ENCODE peak calls at places on chromosomes 4 and X, in nine cellular contexts. A, W, B, G, O, Z, C, E and Y are unnamed samples.

GRCh38 chrX:3160771-3161170 is 119.5 kb downstream of the ARSF start:
- DNase-seq in A (no peak), W (no peak), B (no peak), G (no peak), O (no peak), Z (no peak), C (no peak), E (no peak), Y (no peak)

GRCh38 chr4:878796-879729 is 53.1 kb downstream of the GAK start:
- DNase-seq in A (no peak), W (no peak), B (no peak), G (no peak), O (no peak), Z (no peak), C (no peak), E (no peak), Y (no peak)

GRCh38 chrX:50459615-50460014 is 11.0 kb downstream of the DGKK start:
- DNase-seq in A (no peak), W (no peak), B (no peak), G (no peak), O (no peak), Z (no peak), C (no peak), E (no peak), Y (no peak)

GRCh38 chrX:65528705-65529340 is 5.8 kb downstream of the LAS1L start:
- DNase-seq in A (peak; percentile 10), W (no peak), B (peak; percentile 52), G (peak; percentile 19), O (peak; percentile 7), Z (no peak), C (peak; percentile 68), E (peak; percentile 59), Y (no peak)

GRCh38 chr4:18106620-18107019 is 85.1 kb upstream of the LCORL start:
- DNase-seq in A (no peak), W (no peak), B (no peak), G (peak; percentile 74), O (no peak), Z (no peak), C (peak; percentile 14), E (no peak), Y (no peak)

GRCh38 chrX:23845316-23845932 is 62.3 kb downstream of the APOO start:
- DNase-seq in A (no peak), W (no peak), B (no peak), G (peak; percentile 61), O (peak; percentile 23), Z (no peak), C (no peak), E (no peak), Y (no peak)

GRCh38 chrX:46754450-46755075 is 4.4 kb downstream of the SLC9A7 start:
- DNase-seq in A (no peak), W (no peak), B (no peak), G (no peak), O (peak; percentile 11), Z (no peak), C (no peak), E (no peak), Y (no peak)

GRCh38 chrX:150365051-150365952 is 2.2 kb downstream of the MAMLD1 start:
- DNase-seq in A (peak; percentile 50), W (no peak), B (peak; percentile 61), G (peak; percentile 62), O (peak; percentile 28), Z (peak; percentile 54), C (peak; percentile 47), E (peak; percentile 71), Y (peak; percentile 81)

GRCh38 chrX:49172280-49172780 is 632 bp downstream of the PLP2 start:
- DNase-seq in A (peak; percentile 20), W (no peak), B (peak; percentile 84), G (peak; percentile 21), O (peak; percentile 58), Z (no peak), C (peak; percentile 55), E (peak; percentile 82), Y (no peak)

GRCh38 chr4:21835712-21836111 is 112.9 kb downstream of the KCNIP4 start:
- DNase-seq in A (no peak), W (no peak), B (no peak), G (peak; percentile 17), O (no peak), Z (no peak), C (no peak), E (no peak), Y (no peak)

GRCh38 chrX:64350521-64350920 is 44.7 kb downstream of the MTMR8 start:
- DNase-seq in A (no peak), W (no peak), B (no peak), G (no peak), O (no peak), Z (no peak), C (no peak), E (no peak), Y (no peak)

GRCh38 chr4:85514117-85514516 is 39.2 kb downstream of the ARHGAP24 start:
- DNase-seq in A (no peak), W (no peak), B (no peak), G (no peak), O (no peak), Z (no peak), C (no peak), E (no peak), Y (no peak)

GRCh38 chrX:115642895-115643530 is 82.0 kb downstream of the PLS3 start:
- DNase-seq in A (peak; percentile 77), W (no peak), B (no peak), G (peak; percentile 69), O (peak; percentile 14), Z (no peak), C (peak; percentile 37), E (peak; percentile 54), Y (no peak)

GRCh38 chr4:119626420-119626819 is 2.2 kb downstream of the PDE5A start:
- DNase-seq in A (no peak), W (no peak), B (no peak), G (no peak), O (no peak), Z (no peak), C (no peak), E (peak; percentile 18), Y (no peak)

GRCh38 chr4:3176625-3177229 is 72.2 kb upstream of the MSANTD1 start:
- DNase-seq in A (no peak), W (no peak), B (no peak), G (no peak), O (peak; percentile 9), Z (no peak), C (no peak), E (no peak), Y (peak; percentile 13)

GRCh38 chrX:136525738-136526606 is 6.0 kb upstream of the VGLL1 start:
- DNase-seq in A (peak; percentile 85), W (no peak), B (no peak), G (peak; percentile 11), O (peak; percentile 36), Z (peak; percentile 64), C (no peak), E (peak; percentile 80), Y (no peak)

GRCh38 chr4:8849266-8850073 is 22.2 kb downstream of the HMX1 start:
- DNase-seq in A (no peak), W (no peak), B (peak; percentile 27), G (no peak), O (no peak), Z (no peak), C (no peak), E (no peak), Y (no peak)
- H3K4me3 ChIP-seq in A (no peak overlapping the region), W (no peak overlapping the region), B (no peak overlapping the region), G (no peak overlapping the region), O (no peak overlapping the region), Z (no peak overlapping the region), C (no peak overlapping the region), E (no peak overlapping the region), Y (no peak overlapping the region)

DNA sequence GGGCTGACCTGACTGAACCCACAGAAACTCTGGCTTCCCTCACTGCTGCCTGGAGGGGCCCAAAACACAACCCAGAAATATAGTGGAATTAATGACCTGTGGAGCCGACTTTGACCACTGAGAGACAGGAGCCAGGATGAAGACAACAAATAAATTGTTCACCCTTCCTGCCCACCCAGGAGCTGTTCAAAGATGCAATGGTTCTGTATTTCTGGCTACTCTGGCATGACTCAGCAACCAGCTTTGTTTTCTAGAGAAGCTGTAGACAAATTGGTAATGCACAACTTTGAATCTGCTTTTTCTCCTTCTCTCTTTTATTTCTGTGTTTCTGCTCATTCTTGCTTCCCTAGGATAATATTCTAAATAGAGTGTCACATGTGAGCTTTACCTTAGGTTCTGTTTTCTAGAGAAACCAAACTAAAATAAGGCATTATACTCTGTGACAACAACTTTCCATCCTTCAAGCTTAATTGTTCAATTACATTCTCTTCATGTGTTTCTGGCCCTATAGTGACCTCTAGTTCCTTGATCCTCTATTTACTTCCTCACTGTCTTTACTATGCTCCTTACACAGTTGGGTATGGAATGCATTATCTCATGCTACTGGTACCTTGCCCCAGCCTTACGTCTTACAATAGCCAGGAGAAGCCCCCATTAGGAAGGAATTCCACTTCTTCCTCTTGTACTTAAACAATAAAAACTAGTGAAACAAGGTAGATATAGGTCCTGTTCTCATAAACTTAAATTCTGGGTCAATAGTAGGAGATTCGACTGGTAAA is 6.5 kb upstream of the PRKG2 start:
- DNase-seq in A (peak; percentile 41), W (no peak), B (no peak), G (no peak), O (no peak), Z (no peak), C (no peak), E (no peak), Y (no peak)
- TF ChIP-seq POLR2A in A (no peak), W (no peak), B (no peak), G (no peak), O (no peak), Z (no peak), C (no peak), E (no peak), Y (no peak)

GRCh38 chr4:183322326-183322725 is at the start of gene CLDN24:
- DNase-seq in A (no peak), W (no peak), B (no peak), G (no peak), O (no peak), Z (no peak), C (no peak), E (no peak), Y (no peak)
- H3K4me1 ChIP-seq in A (no peaks in the 10 kb centered on the region), W (no peaks in the 10 kb centered on the region), B (no peaks in the 10 kb centered on the region), G (no peaks in the 10 kb centered on the region), O (no peaks in the 10 kb centered on the region), Z (no peaks in the 10 kb centered on the region), C (no peaks in the 10 kb centered on the region), E (no peaks in the 10 kb centered on the region), Y (no peaks in the 10 kb centered on the region)

GRCh38 chrX:69505772-69506616 is 1.9 kb downstream of the NALF2 start:
- DNase-seq in A (no peak), W (peak; percentile 31), B (no peak), G (no peak), O (no peak), Z (no peak), C (no peak), E (no peak), Y (peak; percentile 49)
- H3K4me3 ChIP-seq in A (no peak overlapping the region), W (peak overlapping the region; percentile 55), B (no peak overlapping the region), G (no peak overlapping the region), O (peak overlapping the region; percentile 35), Z (peak overlapping the region; percentile 70), C (no peak overlapping the region), E (no peak overlapping the region), Y (no peak overlapping the region)

DNA sequence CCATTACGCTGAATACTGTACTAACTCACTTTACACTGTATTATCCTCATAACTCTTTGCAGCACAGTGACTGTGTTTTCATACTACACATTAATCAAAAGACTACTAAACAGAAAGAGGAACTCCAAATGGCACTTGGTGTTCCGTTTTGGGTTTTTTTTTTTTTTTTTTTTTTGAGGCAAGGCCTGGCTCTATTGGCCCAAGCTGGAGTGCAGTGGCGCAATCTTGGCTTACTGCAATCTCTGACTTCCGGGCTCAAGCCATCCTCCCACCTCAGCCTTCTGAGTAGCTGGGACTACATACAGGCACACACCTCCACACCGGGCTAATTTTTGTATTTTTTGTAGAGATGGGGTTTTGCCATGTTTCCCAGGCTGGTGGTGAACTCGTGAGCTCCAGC is 10.7 kb downstream of the KLHL8 start:
- DNase-seq in A (no peak), W (no peak), B (no peak), G (no peak), O (no peak), Z (no peak), C (no peak), E (peak; percentile 26), Y (no peak)
- TF ChIP-seq POLR2A in A (no peak), W (no peak), B (no peak), G (no peak), O (no peak), Z (no peak), C (no peak), E (no peak), Y (no peak)